ENCODE peak calls at places on chromosomes 5 and 9, in nine cellular contexts. U is erythroblast, W is PC-3, O is D341Med, P is GM03348, J is mesothelial cell of epicardium, E is hepatic stellate cell, V is occipital lobe, X is activated T-cell treated with anti-CD3 and anti-CD28 coated beads for 4 hours. A is an unnamed sample.

GRCh38 chr5:93072831-93073459 is 508.1 kb downstream of the NR2F1-AS1 start:
- DNase-seq in P (peak), E (no peak), J (no peak), W (peak), X (no peak), V (no peak), O (no peak), U (no peak), A (no peak)

GRCh38 chr9:93132287-93132927 is 1.6 kb downstream of the NINJ1 start:
- DNase-seq in X (no peak), E (peak), J (no peak), V (peak), U (no peak), O (no peak), W (peak), P (peak), A (peak)

GRCh38 chr5:147382776-147383175 is 127.1 kb downstream of the DPYSL3 start:
- DNase-seq in E (no peak), O (peak), P (peak), V (no peak), J (no peak), W (no peak), X (no peak), U (no peak), A (no peak)

GRCh38 chr9:130235558-130236435 is 29.8 kb upstream of the HMCN2 start:
- DNase-seq in P (peak), V (peak), E (peak), W (peak), U (peak), J (peak), O (peak), X (peak), A (no peak)

GRCh38 chr9:137011907-137012675 is 15.7 kb upstream of the CLIC3 start:
- DNase-seq in J (no peak), U (no peak), X (no peak), V (no peak), O (no peak), P (no peak), W (no peak), E (no peak), A (no peak)

GRCh38 chr5:34584165-34584564 is 72.0 kb upstream of the RAI14 start:
- DNase-seq in V (no peak), U (no peak), P (no peak), W (peak), J (no peak), E (no peak), X (no peak), O (no peak), A (no peak)

GRCh38 chr9:130172858-130173461 is 756 bp downstream of the NCS1 start:
- DNase-seq in O (peak), X (peak), U (peak), P (peak), W (no peak), V (peak), E (peak), J (peak), A (no peak)

GRCh38 chr9:35829084-35829763 is at the start of gene TMEM8B:
- DNase-seq in X (peak), U (peak), J (peak), E (peak), P (peak), V (peak), W (peak), O (peak), A (no peak)

GRCh38 chr9:137044502-137045177 is 1.3 kb downstream of the NPDC1 start:
- DNase-seq in W (peak), V (no peak), P (peak), J (no peak), E (peak), O (peak), X (no peak), U (no peak), A (no peak)

GRCh38 chr9:81497096-81497495 is 192.3 kb downstream of the TLE1 start:
- DNase-seq in O (no peak), V (no peak), E (peak), P (no peak), J (no peak), U (no peak), W (no peak), X (no peak), A (no peak)

GRCh38 chr5:112479418-112479817 is 60.3 kb upstream of the EPB41L4A start:
- DNase-seq in U (no peak), O (no peak), J (no peak), W (peak), X (no peak), V (no peak), P (peak), E (no peak), A (peak)

GRCh38 chr5:135810188-135810943 is 24.1 kb upstream of the SLC25A48 start:
- DNase-seq in P (no peak), W (no peak), U (no peak), X (no peak), O (no peak), J (no peak), E (no peak), V (no peak), A (no peak)

GRCh38 chr9:6739218-6739617 is 18.6 kb upstream of the KDM4C start:
- DNase-seq in P (peak), V (no peak), E (no peak), W (peak), X (no peak), J (no peak), O (no peak), U (peak), A (no peak)

GRCh38 chr9:126642839-126643238 is 29.1 kb downstream of the LMX1B start:
- DNase-seq in V (no peak), P (no peak), E (no peak), X (no peak), U (no peak), W (no peak), J (no peak), O (no peak), A (peak)

GRCh38 chr5:181041043-181041442 is 977 bp downstream of the BTNL9 start:
- DNase-seq in X (no peak), W (no peak), V (no peak), O (peak), E (no peak), P (no peak), U (no peak), J (no peak), A (no peak)

GRCh38 chr5:54425258-54425657 is 30.2 kb upstream of the HSPB3 start:
- DNase-seq in V (no peak), U (no peak), X (no peak), O (no peak), P (no peak), E (no peak), J (no peak), W (no peak), A (no peak)

GRCh38 chr9:93898026-93898425 is 57.1 kb downstream of the BARX1 start:
- DNase-seq in X (no peak), U (no peak), P (peak), J (no peak), V (no peak), E (peak), O (peak), W (no peak), A (no peak)

GRCh38 chr9:20598367-20598766 is 23.9 kb downstream of the MLLT3 start:
- DNase-seq in V (no peak), U (no peak), O (no peak), X (no peak), W (no peak), E (no peak), P (no peak), J (no peak), A (no peak)

GRCh38 chr9:35749515-35750255 is 598 bp downstream of the RGP1 start:
- DNase-seq in P (peak), E (no peak), J (no peak), V (no peak), O (no peak), U (peak), X (no peak), W (peak), A (no peak)

GRCh38 chr9:130433947-130434262 is 10.9 kb upstream of the ASS1 start:
- DNase-seq in V (no peak), U (no peak), J (no peak), E (no peak), O (no peak), P (no peak), X (no peak), W (no peak), A (no peak)

GRCh38 chr9:137138701-137139467 is at the start of gene GRIN1:
- DNase-seq in E (no peak), J (peak), V (peak), P (peak), O (peak), U (peak), W (no peak), X (no peak), A (no peak)

GRCh38 chr5:9394221-9394620 is 151.7 kb downstream of the SEMA5A start:
- DNase-seq in P (no peak), J (no peak), W (no peak), E (no peak), U (no peak), O (no peak), X (no peak), V (no peak), A (no peak)

GRCh38 chr9:122498883-122499288 is 11.7 kb upstream of the OR1J2 start:
- DNase-seq in U (peak), E (peak), J (no peak), W (peak), P (peak), X (no peak), V (no peak), O (peak), A (peak)

GRCh38 chr9:100394819-100395218 is 32.1 kb upstream of the MSANTD3 start:
- DNase-seq in E (no peak), P (peak), W (no peak), V (no peak), O (no peak), J (no peak), U (no peak), X (no peak), A (no peak)

GRCh38 chr5:180642181-180643140 is 6.9 kb downstream of the FLT4 start:
- DNase-seq in O (no peak), W (no peak), P (no peak), U (no peak), E (no peak), X (no peak), J (no peak), V (no peak), A (no peak)

GRCh38 chr5:149028161-149028560 is 34.7 kb downstream of the SH3TC2 start:
- DNase-seq in P (no peak), U (no peak), W (no peak), J (no peak), O (no peak), X (no peak), V (no peak), E (no peak), A (no peak)

GRCh38 chr9:135338546-135338945 is 141.0 kb upstream of the PPP1R26 start:
- DNase-seq in O (no peak), U (no peak), J (peak), P (no peak), E (no peak), W (no peak), V (no peak), X (no peak), A (no peak)

GRCh38 chr5:172312286-172312685 is 28.7 kb upstream of the UBTD2 start:
- DNase-seq in V (no peak), O (no peak), W (no peak), J (no peak), X (no peak), U (no peak), E (no peak), P (peak), A (no peak)

GRCh38 chr5:132493241-132493640 is 2.7 kb upstream of the IRF1 start:
- DNase-seq in E (no peak), P (no peak), W (no peak), U (no peak), X (no peak), J (no peak), V (no peak), O (no peak), A (no peak)

GRCh38 chr5:134174841-134175839 is 1.6 kb downstream of the SKP1 start:
- DNase-seq in O (no peak), J (no peak), P (peak), E (peak), W (peak), V (no peak), X (no peak), U (peak), A (no peak)

GRCh38 chr9:116234091-116234490 is 80.5 kb downstream of the PAPPA start:
- DNase-seq in U (no peak), P (peak), J (peak), X (no peak), O (no peak), E (peak), V (no peak), W (peak), A (no peak)

A was measured in LNCaP clone FGC.